ENCODE peak calls at places on chromosomes 4 and X, in five cellular contexts. F, Z, R, J and U are unnamed samples.

GRCh38 chrX:11666180-11666579 is 460 bp upstream of the ARHGAP6 start:
- DNase-seq in F (no peak), Z (no peak), R (no peak), J (no peak), U (no peak)

GRCh38 chr4:86481429-86481828 is 112.7 kb upstream of the PTPN13 start:
- DNase-seq in F (no peak), Z (no peak), R (no peak), J (no peak), U (no peak)

GRCh38 chr4:72770708-72771107 is 201.7 kb upstream of the ADAMTS3 start:
- DNase-seq in F (no peak), Z (no peak), R (no peak), J (no peak), U (no peak)

GRCh38 chrX:49725401-49725800 is 29.6 kb upstream of the PAGE1 start:
- DNase-seq in F (no peak), Z (no peak), R (no peak), J (no peak), U (no peak)

GRCh38 chr4:166274136-166274761 is 401.2 kb downstream of the TLL1 start:
- DNase-seq in F (no peak), Z (no peak), R (no peak), J (no peak), U (no peak)

GRCh38 chr4:85591361-85592098 is 116.6 kb downstream of the ARHGAP24 start:
- DNase-seq in F (no peak), Z (peak), R (no peak), J (no peak), U (no peak)

GRCh38 chrX:15985937-15986336 is 131.3 kb upstream of the AP1S2 start:
- DNase-seq in F (no peak), Z (peak), R (no peak), J (no peak), U (no peak)

GRCh38 chr4:76652389-76652788 is 217.4 kb downstream of the SHROOM3 start:
- DNase-seq in F (no peak), Z (no peak), R (no peak), J (no peak), U (no peak)

GRCh38 chr4:124907881-124908280 is 195.3 kb upstream of the ANKRD50 start:
- DNase-seq in F (peak), Z (peak), R (no peak), J (no peak), U (no peak)

GRCh38 chr4:38011484-38012162 is 51.4 kb downstream of the PTTG2 start:
- DNase-seq in F (no peak), Z (no peak), R (no peak), J (no peak), U (no peak)

GRCh38 chr4:41154814-41155177 is 59.5 kb downstream of the APBB2 start:
- DNase-seq in F (no peak), Z (peak), R (no peak), J (no peak), U (no peak)

GRCh38 chr4:99471349-99471748 is 36.2 kb upstream of the ADH7 start:
- DNase-seq in F (no peak), Z (no peak), R (no peak), J (no peak), U (no peak)

GRCh38 chr4:71251266-71251665 is 87.6 kb upstream of the SLC4A4 start:
- DNase-seq in F (peak), Z (peak), R (no peak), J (no peak), U (no peak)

GRCh38 chr4:128298129-128298758 is 10.6 kb upstream of the PGRMC2 start:
- DNase-seq in F (no peak), Z (no peak), R (no peak), J (no peak), U (no peak)

GRCh38 chr4:109658871-109659410 is 44.3 kb downstream of the CASP6 start:
- DNase-seq in F (no peak), Z (peak), R (no peak), J (no peak), U (no peak)

GRCh38 chr4:15077969-15078368 is 75.7 kb downstream of the CPEB2 start:
- DNase-seq in F (no peak), Z (peak), R (no peak), J (no peak), U (no peak)